ENCODE peak calls at places on chromosomes 7 and 10, in four cellular contexts. One of them, this sample, is unnamed.
A peak's percentile ranks its signal among the peaks of the same experiment; 100 is the strongest.

GRCh38 chr7:28754027-28754426 is 204.1 kb downstream of the TRIL start:
- DNase-seq in stimulated activated CD8-positive, alpha-beta memory T cell treated with anti-CD3 and anti-CD28 coated beads, Interleukin-15, amount 100 ng/mL, for 24 hours: no peak
- DNase-seq in gastrocnemius medialis: no peak
- DNase-seq in cerebellum: peak; percentile 34
- DNase-seq in this sample: no peak

GRCh38 chr10:133565441-133566294 is at the start of gene SYCE1:
- DNase-seq in stimulated activated CD8-positive, alpha-beta memory T cell treated with anti-CD3 and anti-CD28 coated beads, Interleukin-15, amount 100 ng/mL, for 24 hours: no peak
- DNase-seq in gastrocnemius medialis: no peak
- DNase-seq in cerebellum: peak; percentile 10
- DNase-seq in this sample: no peak

GRCh38 chr7:44971991-44972441 is 6.8 kb downstream of the MYO1G start:
- DNase-seq in stimulated activated CD8-positive, alpha-beta memory T cell treated with anti-CD3 and anti-CD28 coated beads, Interleukin-15, amount 100 ng/mL, for 24 hours: no peak
- DNase-seq in gastrocnemius medialis: no peak
- DNase-seq in cerebellum: no peak
- DNase-seq in this sample: no peak

GRCh38 chr7:80804581-80804980 is 114.3 kb downstream of the SEMA3C start:
- DNase-seq in stimulated activated CD8-positive, alpha-beta memory T cell treated with anti-CD3 and anti-CD28 coated beads, Interleukin-15, amount 100 ng/mL, for 24 hours: no peak
- DNase-seq in gastrocnemius medialis: no peak
- DNase-seq in cerebellum: no peak
- DNase-seq in this sample: no peak

GRCh38 chr10:11145498-11145855 is 127.8 kb downstream of the CELF2 start:
- DNase-seq in stimulated activated CD8-positive, alpha-beta memory T cell treated with anti-CD3 and anti-CD28 coated beads, Interleukin-15, amount 100 ng/mL, for 24 hours: no peak
- DNase-seq in gastrocnemius medialis: no peak
- DNase-seq in cerebellum: no peak
- DNase-seq in this sample: no peak

GRCh38 chr7:117072620-117073118 is 119.4 kb downstream of the ST7 start:
- DNase-seq in stimulated activated CD8-positive, alpha-beta memory T cell treated with anti-CD3 and anti-CD28 coated beads, Interleukin-15, amount 100 ng/mL, for 24 hours: no peak
- DNase-seq in gastrocnemius medialis: no peak
- DNase-seq in cerebellum: peak; percentile 75
- DNase-seq in this sample: no peak

GRCh38 chr7:55887786-55888185 is 530 bp downstream of the ZNF713 start:
- DNase-seq in stimulated activated CD8-positive, alpha-beta memory T cell treated with anti-CD3 and anti-CD28 coated beads, Interleukin-15, amount 100 ng/mL, for 24 hours: no peak
- DNase-seq in gastrocnemius medialis: no peak
- DNase-seq in cerebellum: peak; percentile 52
- DNase-seq in this sample: no peak

GRCh38 chr10:1402016-1402820 is 335.1 kb downstream of the ADARB2 start:
- DNase-seq in stimulated activated CD8-positive, alpha-beta memory T cell treated with anti-CD3 and anti-CD28 coated beads, Interleukin-15, amount 100 ng/mL, for 24 hours: no peak
- DNase-seq in gastrocnemius medialis: no peak
- DNase-seq in cerebellum: no peak
- DNase-seq in this sample: no peak

GRCh38 chr7:7251742-7252141 is 69.4 kb downstream of the C1GALT1 start:
- DNase-seq in stimulated activated CD8-positive, alpha-beta memory T cell treated with anti-CD3 and anti-CD28 coated beads, Interleukin-15, amount 100 ng/mL, for 24 hours: no peak
- DNase-seq in gastrocnemius medialis: no peak
- DNase-seq in cerebellum: no peak
- DNase-seq in this sample: no peak

GRCh38 chr7:18575989-18576572 is 80.5 kb downstream of the HDAC9 start:
- DNase-seq in stimulated activated CD8-positive, alpha-beta memory T cell treated with anti-CD3 and anti-CD28 coated beads, Interleukin-15, amount 100 ng/mL, for 24 hours: no peak
- DNase-seq in gastrocnemius medialis: no peak
- DNase-seq in cerebellum: no peak
- DNase-seq in this sample: no peak

GRCh38 chr7:51551070-51551469 is 234.5 kb upstream of the COBL start:
- DNase-seq in stimulated activated CD8-positive, alpha-beta memory T cell treated with anti-CD3 and anti-CD28 coated beads, Interleukin-15, amount 100 ng/mL, for 24 hours: no peak
- DNase-seq in gastrocnemius medialis: no peak
- DNase-seq in cerebellum: no peak
- DNase-seq in this sample: no peak

GRCh38 chr7:81616951-81617350 is 152.9 kb downstream of the HGF start:
- DNase-seq in stimulated activated CD8-positive, alpha-beta memory T cell treated with anti-CD3 and anti-CD28 coated beads, Interleukin-15, amount 100 ng/mL, for 24 hours: no peak
- DNase-seq in gastrocnemius medialis: no peak
- DNase-seq in cerebellum: no peak
- DNase-seq in this sample: no peak

This sample was measured in omental fat pad.